ENCODE peak calls at places on chromosomes 13 and 19, in ten cellular contexts. A is CD4-positive, alpha-beta T cell; T is psoas muscle; N is NB4; W is heart left ventricle; L is neural crest cell; D is upper lobe of left lung; X is K562; V is AG09319; M is lower leg skin. G is an unnamed sample.

GRCh38 chr19:2852598-2852997 is 11.3 kb downstream of the ZNF555 start:
- DNase-seq in A (no peak), T (no peak), N (no peak), W (no peak), L (no peak), D (no peak), X (no peak), V (no peak), M (no peak), G (no peak)

GRCh38 chr19:38095411-38096308 is 128.4 kb downstream of the DPF1 start:
- DNase-seq in A (peak), T (peak), N (peak), W (peak), L (peak), D (no peak), X (peak), V (peak), M (peak), G (no peak)

GRCh38 chr19:12198136-12198535 is 35.2 kb downstream of the ZNF136 start:
- DNase-seq in A (no peak), T (no peak), N (no peak), W (no peak), L (no peak), D (no peak), X (no peak), V (no peak), M (no peak), G (no peak)

GRCh38 chr13:110436786-110437370 is 124.6 kb downstream of the RAB20 start:
- DNase-seq in A (no peak), T (no peak), N (no peak), W (no peak), L (no peak), D (no peak), X (no peak), V (no peak), M (no peak), G (no peak)

GRCh38 chr13:80871481-80871880 is 530.6 kb upstream of the SPRY2 start:
- DNase-seq in A (no peak), T (no peak), N (no peak), W (no peak), L (no peak), D (no peak), X (no peak), V (no peak), M (no peak), G (no peak)

GRCh38 chr19:5804516-5805464 is at the start of gene NRTN:
- DNase-seq in A (no peak), T (no peak), N (no peak), W (no peak), L (no peak), D (peak), X (peak), V (no peak), M (no peak), G (no peak)

GRCh38 chr13:44155422-44156293 is 218.0 kb upstream of the SERP2 start:
- DNase-seq in A (no peak), T (peak), N (no peak), W (peak), L (no peak), D (no peak), X (peak), V (no peak), M (peak), G (no peak)

GRCh38 chr13:113848431-113849260 is 15.2 kb downstream of the GAS6 start:
- DNase-seq in A (no peak), T (no peak), N (no peak), W (peak), L (no peak), D (peak), X (no peak), V (no peak), M (no peak), G (peak)

GRCh38 chr13:91111476-91112190 is 235.9 kb upstream of the MIR17HG start:
- DNase-seq in A (no peak), T (no peak), N (no peak), W (no peak), L (no peak), D (no peak), X (no peak), V (no peak), M (no peak), G (no peak)

GRCh38 chr19:9329999-9330398 is 6.0 kb downstream of the ZNF559 start:
- DNase-seq in A (no peak), T (no peak), N (no peak), W (no peak), L (no peak), D (no peak), X (no peak), V (no peak), M (no peak), G (no peak)

GRCh38 chr13:65943711-65944110 is 1286.4 kb downstream of the PCDH9 start:
- DNase-seq in A (no peak), T (no peak), N (no peak), W (no peak), L (no peak), D (no peak), X (no peak), V (no peak), M (no peak), G (no peak)

GRCh38 chr19:33300016-33300981 is 2.0 kb downstream of the CEBPA start:
- DNase-seq in A (no peak), T (no peak), N (peak), W (peak), L (no peak), D (peak), X (no peak), V (no peak), M (no peak), G (no peak)

GRCh38 chr19:15905026-15905425 is 7.2 kb upstream of the CYP4F2 start:
- DNase-seq in A (no peak), T (no peak), N (no peak), W (no peak), L (no peak), D (no peak), X (no peak), V (no peak), M (no peak), G (no peak)

GRCh38 chr13:113216165-113217056 is 7.0 kb downstream of the CUL4A start:
- DNase-seq in A (no peak), T (peak), N (no peak), W (peak), L (no peak), D (no peak), X (no peak), V (no peak), M (no peak), G (no peak)

GRCh38 chr13:50228527-50228926 is 213.3 kb downstream of the KCNRG start:
- DNase-seq in A (no peak), T (no peak), N (no peak), W (no peak), L (no peak), D (peak), X (no peak), V (no peak), M (no peak), G (no peak)

GRCh38 chr13:50450279-50450678 is 393.2 kb downstream of the DLEU7 start:
- DNase-seq in A (no peak), T (no peak), N (no peak), W (no peak), L (no peak), D (no peak), X (no peak), V (no peak), M (no peak), G (no peak)

GRCh38 chr13:105047676-105048295 is 1487.7 kb downstream of the EFNB2 start:
- DNase-seq in A (no peak), T (no peak), N (no peak), W (no peak), L (no peak), D (no peak), X (no peak), V (no peak), M (no peak), G (no peak)

GRCh38 chr19:38023661-38024574 is 116.9 kb downstream of the SIPA1L3 start:
- DNase-seq in A (no peak), T (no peak), N (no peak), W (no peak), L (no peak), D (peak), X (no peak), V (no peak), M (no peak), G (no peak)

GRCh38 chr19:46783670-46784069 is 4.7 kb downstream of the SLC1A5 start:
- DNase-seq in A (no peak), T (no peak), N (no peak), W (no peak), L (no peak), D (no peak), X (peak), V (no peak), M (no peak), G (no peak)

GRCh38 chr19:17090501-17091074 is 15.0 kb downstream of the MYO9B start:
- DNase-seq in A (no peak), T (no peak), N (peak), W (no peak), L (no peak), D (no peak), X (no peak), V (no peak), M (no peak), G (no peak)

GRCh38 chr19:38799104-38799503 is 10.1 kb downstream of the LGALS7B start:
- DNase-seq in A (no peak), T (no peak), N (no peak), W (no peak), L (no peak), D (no peak), X (no peak), V (no peak), M (no peak), G (no peak)

GRCh38 chr13:43132228-43132627 is 108.8 kb downstream of the DNAJC15 start:
- DNase-seq in A (no peak), T (no peak), N (peak), W (no peak), L (no peak), D (no peak), X (no peak), V (no peak), M (no peak), G (no peak)

GRCh38 chr13:75963318-75963717 is 327.2 kb downstream of the LMO7 start:
- DNase-seq in A (no peak), T (no peak), N (peak), W (no peak), L (no peak), D (no peak), X (no peak), V (no peak), M (no peak), G (no peak)

GRCh38 chr13:97395437-97396136 is 38.4 kb upstream of the RAP2A start:
- DNase-seq in A (no peak), T (no peak), N (no peak), W (no peak), L (no peak), D (no peak), X (no peak), V (no peak), M (no peak), G (no peak)

GRCh38 chr19:30567535-30568232 is 195.5 kb downstream of the ZNF536 start:
- DNase-seq in A (no peak), T (no peak), N (no peak), W (no peak), L (no peak), D (no peak), X (no peak), V (no peak), M (no peak), G (no peak)

GRCh38 chr13:60765700-60766411 is 368.8 kb downstream of the TDRD3 start:
- DNase-seq in A (no peak), T (no peak), N (no peak), W (no peak), L (no peak), D (no peak), X (no peak), V (no peak), M (no peak), G (no peak)

GRCh38 chr13:109673477-109673876 is 112.9 kb downstream of the IRS2 start:
- DNase-seq in A (no peak), T (no peak), N (no peak), W (no peak), L (no peak), D (no peak), X (no peak), V (no peak), M (no peak), G (no peak)

GRCh38 chr13:64480648-64481047 is 2749.5 kb downstream of the PCDH9 start:
- DNase-seq in A (no peak), T (no peak), N (no peak), W (no peak), L (no peak), D (no peak), X (no peak), V (no peak), M (no peak), G (no peak)

GRCh38 chr19:18366027-18366435 is 19.9 kb upstream of the GDF15 start:
- DNase-seq in A (no peak), T (no peak), N (no peak), W (no peak), L (no peak), D (no peak), X (peak), V (no peak), M (no peak), G (no peak)

GRCh38 chr13:68304287-68304893 is 1074.3 kb upstream of the PCDH9 start:
- DNase-seq in A (no peak), T (no peak), N (peak), W (no peak), L (no peak), D (no peak), X (no peak), V (no peak), M (no peak), G (no peak)

GRCh38 chr19:6803036-6803404 is 30.5 kb downstream of the VAV1 start:
- DNase-seq in A (no peak), T (no peak), N (peak), W (no peak), L (no peak), D (no peak), X (no peak), V (no peak), M (no peak), G (no peak)

GRCh38 chr13:100674363-100674847 is at the start of gene TMTC4:
- DNase-seq in A (peak), T (no peak), N (peak), W (no peak), L (no peak), D (no peak), X (peak), V (no peak), M (no peak), G (no peak)

GRCh38 chr13:100675660-100676129 is 1.1 kb upstream of the TMTC4 start:
- DNase-seq in A (no peak), T (no peak), N (no peak), W (no peak), L (no peak), D (no peak), X (no peak), V (no peak), M (no peak), G (no peak)

GRCh38 chr13:100673376-100673830 is 1.2 kb downstream of the TMTC4 start:
- DNase-seq in A (no peak), T (no peak), N (no peak), W (no peak), L (peak), D (peak), X (no peak), V (no peak), M (no peak), G (peak)

GRCh38 chr13:100673831-100674362 is 698 bp downstream of the TMTC4 start:
- DNase-seq in A (peak), T (peak), N (peak), W (peak), L (no peak), D (peak), X (peak), V (no peak), M (peak), G (no peak)

DNA sequence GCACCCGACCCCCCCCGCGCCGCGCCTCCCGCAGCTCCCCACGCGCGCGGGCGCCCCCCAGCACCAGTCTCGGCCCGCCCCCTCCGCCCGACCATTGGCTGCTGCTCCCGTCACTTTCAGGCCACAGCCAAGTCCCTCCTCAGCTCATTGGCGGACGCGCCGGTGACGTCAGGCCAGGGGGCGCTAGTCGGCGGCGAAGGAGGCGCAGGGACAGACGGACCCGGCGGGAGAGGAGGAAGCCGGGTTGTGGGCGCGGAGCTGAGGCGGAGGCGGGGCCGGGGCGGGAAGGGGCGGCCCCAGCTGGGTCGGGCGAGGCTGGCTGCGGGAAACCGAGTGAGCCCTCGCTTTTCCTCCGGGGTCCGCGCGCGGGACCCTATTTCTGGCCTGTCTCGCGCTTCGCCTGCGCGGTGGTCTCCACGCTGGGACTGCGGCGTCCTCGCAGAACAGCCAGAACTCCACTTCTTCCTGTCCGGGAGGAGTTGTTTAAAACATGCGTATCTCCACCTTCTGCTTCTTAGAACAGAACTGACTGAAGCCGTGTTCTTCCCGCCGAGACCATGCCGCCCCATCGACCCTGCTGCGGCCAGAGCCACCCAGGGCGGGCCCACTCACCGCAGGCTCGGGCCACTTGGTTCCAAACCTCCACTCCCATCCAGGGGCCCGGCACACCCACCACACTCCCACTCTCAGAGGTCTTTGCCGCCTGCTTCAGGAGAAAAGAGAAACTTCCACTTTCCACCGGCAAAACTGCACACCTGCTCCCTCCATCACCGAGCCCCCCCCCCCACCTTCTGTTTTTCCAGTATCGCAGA is 459 bp upstream of the TMTC4 start:
- DNase-seq in A (peak), T (peak), N (peak), W (peak), L (peak), D (peak), X (peak), V (peak), M (peak), G (peak)
- TF ChIP-seq CTCF in A (peak), T (peak), N (peak), W (peak), L (no peak), D (peak), X (no peak), V (peak), M (no peak), G (peak)

DNA sequence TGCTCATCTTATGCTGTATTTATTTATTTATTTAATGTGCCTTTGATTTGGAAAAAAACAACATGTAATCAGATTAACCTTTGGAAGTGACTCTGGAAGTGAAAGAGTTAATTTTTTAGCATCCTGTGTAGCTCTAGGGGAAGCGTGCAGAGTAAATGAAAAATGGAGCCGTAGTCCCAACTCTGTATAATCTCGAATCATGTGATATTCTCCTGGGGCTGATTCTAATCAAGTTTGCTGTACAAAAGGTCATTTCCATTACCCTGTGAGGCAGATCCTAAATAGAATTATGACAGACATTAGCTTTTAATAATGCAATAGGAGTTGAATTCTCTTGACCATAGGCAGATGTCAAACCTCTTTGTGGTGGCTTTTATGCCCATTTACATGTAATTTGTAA is 238.6 kb upstream of the CSNK1A1L start:
- DNase-seq in A (no peak), T (no peak), N (no peak), W (no peak), L (no peak), D (no peak), X (no peak), V (no peak), M (no peak), G (no peak)
- TF ChIP-seq CTCF in A (no peak), T (no peak), N (no peak), W (no peak), L (no peak), D (no peak), X (no peak), V (no peak), M (no peak), G (no peak)

DNA sequence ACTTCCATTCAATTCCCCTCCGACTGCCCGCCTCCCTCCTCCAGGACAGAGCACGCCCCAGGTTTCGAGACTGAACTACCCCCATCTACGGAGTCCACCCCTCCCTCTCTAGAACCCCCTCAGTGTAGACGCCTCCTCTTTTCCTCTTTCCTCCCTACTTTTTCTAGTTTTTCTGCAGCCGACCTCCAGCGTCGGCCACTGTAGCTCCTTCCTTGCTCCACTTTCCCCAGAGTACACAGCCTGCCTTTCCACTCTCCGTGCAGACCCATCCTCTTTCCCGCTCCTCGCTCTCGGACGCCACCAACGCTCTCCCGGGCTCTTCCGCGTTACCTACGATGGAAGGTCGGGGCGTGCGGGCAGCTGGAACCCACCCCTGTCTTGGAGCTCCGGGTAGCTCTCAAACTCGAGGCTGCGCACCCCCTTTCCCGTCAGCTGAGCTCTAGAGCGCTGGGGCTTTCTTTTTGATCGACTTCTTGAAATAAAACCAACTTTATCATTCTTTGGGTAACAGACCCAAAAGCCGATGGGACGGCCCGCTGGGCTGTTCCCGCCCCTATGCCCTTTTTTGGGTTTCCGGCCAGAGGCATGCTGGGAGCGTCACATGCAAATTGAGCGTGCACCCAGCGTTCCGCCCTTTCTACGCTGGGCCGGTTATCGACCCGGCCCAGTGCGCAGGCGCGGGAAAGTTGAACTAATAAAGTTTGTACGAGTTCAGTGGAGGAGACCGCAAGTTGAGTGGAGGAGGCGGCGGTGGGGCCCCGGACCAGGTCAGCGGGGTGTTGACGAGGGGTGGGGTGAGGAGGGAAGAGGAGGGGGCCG is at the start of the genes BCL2L12 and IRF3:
- DNase-seq in A (peak), T (peak), N (peak), W (peak), L (peak), D (peak), X (peak), V (peak), M (peak), G (peak)
- TF ChIP-seq CTCF in A (no peak), T (peak), N (no peak), W (no peak), L (no peak), D (no peak), X (peak), V (no peak), M (no peak), G (no peak)

GRCh38 chr19:44690131-44690440 is 8.9 kb upstream of the CEACAM16 start:
- DNase-seq in A (no peak), T (no peak), N (no peak), W (no peak), L (no peak), D (no peak), X (no peak), V (no peak), M (no peak), G (no peak)

GRCh38 chr19:44696939-44697669 is 1.8 kb upstream of the CEACAM16 start:
- DNase-seq in A (no peak), T (no peak), N (no peak), W (no peak), L (no peak), D (peak), X (no peak), V (no peak), M (no peak), G (no peak)

GRCh38 chr19:44692379-44692721 is 6.6 kb upstream of the CEACAM16 start:
- DNase-seq in A (no peak), T (no peak), N (no peak), W (no peak), L (no peak), D (no peak), X (no peak), V (no peak), M (no peak), G (no peak)

GRCh38 chr19:44697670-44698034 is 1.3 kb upstream of the CEACAM16 start:
- DNase-seq in A (no peak), T (no peak), N (no peak), W (no peak), L (no peak), D (peak), X (no peak), V (no peak), M (no peak), G (no peak)

GRCh38 chr19:44694184-44694579 is 4.8 kb upstream of the CEACAM16 start:
- DNase-seq in A (no peak), T (no peak), N (peak), W (no peak), L (no peak), D (no peak), X (peak), V (no peak), M (no peak), G (no peak)
- TF ChIP-seq CTCF in A (peak), T (no peak), N (no peak), W (peak), L (peak), D (no peak), X (peak), V (peak), M (no peak), G (peak)

G was measured in type B pancreatic cell.